ENCODE peak calls at places on chromosomes 16 and 17, in ten cellular contexts. S is naive thymus-derived CD8-positive, alpha-beta T cell; O is HTR-8/SVneo; U is activated CD4-positive, alpha-beta T cell treated with anti-CD3 and anti-CD28 coated beads for 48 hours; Y is AG08395; F is ACHN; J is endothelial cell; Q is NCI-H345; E is right cardiac atrium; Z is left ventricle myocardium inferior. T is an unnamed sample.

GRCh38 chr17:80991645-80992076 is at the start of gene CHMP6:
- DNase-seq in S (peak), U (peak), Z (peak), F (peak), Y (peak), O (peak), Q (peak), E (peak), J (peak), T (no peak)

GRCh38 chr16:2178321-2179106 is 17.9 kb downstream of the CASKIN1 start:
- DNase-seq in E (no peak), F (no peak), Y (peak), S (peak), J (peak), O (no peak), Q (no peak), Z (no peak), U (peak), T (no peak)

GRCh38 chr17:56000411-56000810 is 152.9 kb upstream of the ANKFN1 start:
- DNase-seq in Q (no peak), O (no peak), F (no peak), Z (no peak), E (no peak), J (no peak), S (no peak), U (no peak), Y (no peak), T (no peak)

GRCh38 chr16:69465083-69465721 is 40.8 kb downstream of the CYB5B start:
- DNase-seq in J (no peak), O (no peak), E (no peak), Q (no peak), S (no peak), Y (no peak), F (no peak), Z (no peak), U (peak), T (no peak)

GRCh38 chr17:9151091-9151490 is 129.8 kb downstream of the NTN1 start:
- DNase-seq in O (no peak), Z (no peak), U (no peak), J (no peak), E (no peak), Y (no peak), Q (peak), S (no peak), F (no peak), T (no peak)

GRCh38 chr17:80719449-80719848 is 174.8 kb downstream of the RPTOR start:
- DNase-seq in S (no peak), Q (no peak), F (no peak), U (no peak), E (no peak), J (no peak), Y (no peak), O (no peak), Z (no peak), T (peak)

GRCh38 chr17:80283116-80283852 is 22.6 kb downstream of the RNF213 start:
- DNase-seq in U (no peak), Z (no peak), O (no peak), J (no peak), F (no peak), Y (no peak), E (no peak), S (no peak), Q (no peak), T (no peak)

GRCh38 chr16:86392751-86393150 is 117.6 kb upstream of the FOXF1 start:
- DNase-seq in Y (no peak), Q (no peak), J (no peak), U (no peak), O (no peak), F (no peak), S (no peak), Z (no peak), E (no peak), T (no peak)

GRCh38 chr17:31067699-31068184 is 27.0 kb upstream of the NF1 start:
- DNase-seq in J (no peak), U (no peak), Q (no peak), O (peak), Y (peak), S (no peak), Z (no peak), F (peak), E (no peak), T (no peak)

GRCh38 chr17:17356149-17356930 is 53.2 kb downstream of the NT5M start:
- DNase-seq in Y (peak), S (peak), Q (peak), U (peak), E (peak), Z (peak), J (peak), O (peak), F (peak), T (peak)

GRCh38 chr17:58535431-58535830 is 21.0 kb upstream of the MTMR4 start:
- DNase-seq in S (no peak), F (peak), Y (peak), Q (no peak), J (no peak), O (no peak), Z (no peak), E (no peak), U (no peak), T (no peak)

GRCh38 chr17:79020631-79021301 is 3.2 kb upstream of the C1QTNF1 start:
- DNase-seq in Y (no peak), U (no peak), Z (no peak), J (no peak), O (no peak), F (no peak), S (no peak), E (peak), Q (no peak), T (no peak)

GRCh38 chr16:67169642-67170167 is 633 bp upstream of the NOL3 start:
- DNase-seq in Y (no peak), S (no peak), Z (no peak), J (peak), O (no peak), E (peak), U (peak), Q (no peak), F (peak), T (no peak)

GRCh38 chr16:54651851-54652770 is 278.6 kb upstream of the IRX5 start:
- DNase-seq in F (no peak), Q (no peak), U (no peak), J (no peak), S (no peak), E (no peak), Y (peak), Z (no peak), O (no peak), T (no peak)

GRCh38 chr17:57004944-57005579 is 27.1 kb downstream of the SCPEP1 start:
- DNase-seq in U (no peak), Y (no peak), F (no peak), J (no peak), E (no peak), Z (no peak), Q (peak), O (no peak), S (no peak), T (no peak)

GRCh38 chr16:68368602-68368944 is 57.8 kb downstream of the PRMT7 start:
- DNase-seq in O (no peak), Y (no peak), S (no peak), U (peak), E (no peak), Q (no peak), Z (no peak), J (no peak), F (no peak), T (no peak)

GRCh38 chr17:37711113-37711512 is 33.7 kb downstream of the HNF1B start:
- DNase-seq in Q (no peak), S (no peak), Y (no peak), U (no peak), E (no peak), O (no peak), Z (no peak), J (no peak), F (no peak), T (no peak)

GRCh38 chr17:80890551-80890930 is 101.1 kb upstream of the CHMP6 start:
- DNase-seq in Z (no peak), Q (no peak), S (no peak), F (no peak), J (no peak), O (no peak), Y (no peak), U (no peak), E (no peak), T (no peak)

GRCh38 chr17:57636985-57637667 is 108.0 kb downstream of the CCDC182 start:
- DNase-seq in U (no peak), S (no peak), E (no peak), O (no peak), Y (no peak), Q (no peak), J (no peak), Z (no peak), F (no peak), T (no peak)

GRCh38 chr17:78875738-78876597 is 27.0 kb downstream of the CEP295NL start:
- DNase-seq in J (no peak), E (no peak), Y (no peak), Q (no peak), F (no peak), Z (no peak), O (no peak), S (no peak), U (no peak), T (no peak)

GRCh38 chr16:7304257-7304656 is 28.4 kb upstream of the RBFOX1 start:
- DNase-seq in F (no peak), S (no peak), O (no peak), E (no peak), J (no peak), Q (no peak), U (no peak), Y (no peak), Z (no peak), T (no peak)

GRCh38 chr17:65485388-65486299 is 75.8 kb downstream of the AXIN2 start:
- DNase-seq in U (no peak), Z (peak), O (no peak), Y (peak), F (no peak), J (no peak), Q (no peak), E (peak), S (no peak), T (peak)

GRCh38 chr16:88691129-88691813 is 5.0 kb upstream of the SNAI3 start:
- DNase-seq in Y (no peak), O (no peak), S (no peak), Q (no peak), E (no peak), Z (no peak), F (no peak), U (no peak), J (no peak), T (no peak)

GRCh38 chr17:82873521-82873920 is 33.7 kb upstream of the ZNF750 start:
- DNase-seq in Z (no peak), J (no peak), Q (no peak), U (no peak), S (no peak), Y (no peak), F (no peak), E (peak), O (no peak), T (no peak)

GRCh38 chr17:52297230-52298010 is 138.9 kb upstream of the CA10 start:
- DNase-seq in O (no peak), Y (no peak), U (no peak), Z (no peak), Q (peak), J (no peak), S (no peak), F (peak), E (no peak), T (no peak)

GRCh38 chr16:49101997-49102396 is 179.6 kb downstream of the CBLN1 start:
- DNase-seq in Z (no peak), Y (no peak), E (no peak), O (no peak), J (no peak), F (no peak), U (no peak), S (no peak), Q (no peak), T (no peak)

GRCh38 chr16:1408171-1408837 is 6.2 kb downstream of the UNKL start:
- DNase-seq in O (peak), J (peak), F (peak), Z (peak), E (peak), S (peak), Y (peak), U (peak), Q (peak), T (peak)

GRCh38 chr17:4566785-4567184 is 6.4 kb upstream of the GGT6 start:
- DNase-seq in S (no peak), Z (no peak), E (peak), J (peak), Q (peak), F (peak), O (peak), U (peak), Y (peak), T (peak)